ENCODE peak calls at places on chromosomes 13 and 19, in six cellular contexts. One of them, this sample, is unnamed.

GRCh38 chr13:74062933-74063332 is 71.3 kb downstream of the KLF12 start:
- DNase-seq in A172: no peak
- DNase-seq in activated CD8-positive, alpha-beta memory T cell treated with anti-CD3 and anti-CD28 coated beads for 4 hours: no peak
- DNase-seq in cardiac fibroblast: peak
- DNase-seq in GM04503: no peak
- DNase-seq in HAP-1: no peak
- DNase-seq in this sample: no peak

GRCh38 chr13:83150616-83151307 is 731.5 kb downstream of the SLITRK1 start:
- DNase-seq in A172: no peak
- DNase-seq in cardiac fibroblast: peak
- DNase-seq in GM04503: peak
- DNase-seq in HAP-1: no peak
- DNase-seq in activated CD8-positive, alpha-beta memory T cell treated with anti-CD3 and anti-CD28 coated beads for 4 hours: no peak
- DNase-seq in this sample: no peak

GRCh38 chr19:53172892-53173291 is 14.0 kb upstream of the ZNF347 start:
- DNase-seq in cardiac fibroblast: peak
- DNase-seq in A172: no peak
- DNase-seq in HAP-1: no peak
- DNase-seq in activated CD8-positive, alpha-beta memory T cell treated with anti-CD3 and anti-CD28 coated beads for 4 hours: no peak
- DNase-seq in GM04503: no peak
- DNase-seq in this sample: no peak

GRCh38 chr19:1718382-1719315 is 34.7 kb upstream of the ONECUT3 start:
- DNase-seq in HAP-1: no peak
- DNase-seq in activated CD8-positive, alpha-beta memory T cell treated with anti-CD3 and anti-CD28 coated beads for 4 hours: no peak
- DNase-seq in GM04503: no peak
- DNase-seq in A172: no peak
- DNase-seq in cardiac fibroblast: no peak
- DNase-seq in this sample: no peak

GRCh38 chr13:65966991-65967451 is 1263.1 kb downstream of the PCDH9 start:
- DNase-seq in A172: peak
- DNase-seq in HAP-1: peak
- DNase-seq in activated CD8-positive, alpha-beta memory T cell treated with anti-CD3 and anti-CD28 coated beads for 4 hours: no peak
- DNase-seq in cardiac fibroblast: peak
- DNase-seq in GM04503: no peak
- DNase-seq in this sample: no peak

GRCh38 chr13:44075113-44075512 is 195.4 kb downstream of the LACC1 start:
- DNase-seq in A172: no peak
- DNase-seq in HAP-1: no peak
- DNase-seq in GM04503: no peak
- DNase-seq in activated CD8-positive, alpha-beta memory T cell treated with anti-CD3 and anti-CD28 coated beads for 4 hours: no peak
- DNase-seq in cardiac fibroblast: no peak
- DNase-seq in this sample: no peak

GRCh38 chr19:806815-807421 is 9.7 kb downstream of the PTBP1 start:
- DNase-seq in HAP-1: no peak
- DNase-seq in A172: no peak
- DNase-seq in activated CD8-positive, alpha-beta memory T cell treated with anti-CD3 and anti-CD28 coated beads for 4 hours: no peak
- DNase-seq in GM04503: no peak
- DNase-seq in cardiac fibroblast: no peak
- DNase-seq in this sample: no peak

GRCh38 chr19:18348171-18348570 is 7.8 kb downstream of the PGPEP1 start:
- DNase-seq in cardiac fibroblast: no peak
- DNase-seq in activated CD8-positive, alpha-beta memory T cell treated with anti-CD3 and anti-CD28 coated beads for 4 hours: no peak
- DNase-seq in A172: no peak
- DNase-seq in GM04503: no peak
- DNase-seq in HAP-1: no peak
- DNase-seq in this sample: no peak

GRCh38 chr19:41112728-41113290 is 1.4 kb upstream of the CYP2F1 start:
- DNase-seq in A172: no peak
- DNase-seq in GM04503: no peak
- DNase-seq in activated CD8-positive, alpha-beta memory T cell treated with anti-CD3 and anti-CD28 coated beads for 4 hours: no peak
- DNase-seq in HAP-1: no peak
- DNase-seq in cardiac fibroblast: no peak
- DNase-seq in this sample: no peak

GRCh38 chr13:99617474-99618255 is 116.4 kb downstream of the TM9SF2 start:
- DNase-seq in A172: peak
- DNase-seq in GM04503: no peak
- DNase-seq in cardiac fibroblast: peak
- DNase-seq in activated CD8-positive, alpha-beta memory T cell treated with anti-CD3 and anti-CD28 coated beads for 4 hours: no peak
- DNase-seq in HAP-1: peak
- DNase-seq in this sample: no peak

GRCh38 chr19:31174948-31175347 is 174.3 kb downstream of the TSHZ3 start:
- DNase-seq in activated CD8-positive, alpha-beta memory T cell treated with anti-CD3 and anti-CD28 coated beads for 4 hours: no peak
- DNase-seq in GM04503: no peak
- DNase-seq in HAP-1: no peak
- DNase-seq in A172: no peak
- DNase-seq in cardiac fibroblast: no peak
- DNase-seq in this sample: no peak

This sample was measured in central memory CD8-positive, alpha-beta T cell.